ENCODE peak calls at places on chromosomes 2 and 18, in six cellular contexts. One of them, this sample, is unnamed.

GRCh38 chr18:58965930-58966662 is 101.4 kb downstream of the ZNF532 start:
- DNase-seq in MM.1S: peak; percentile 66
- DNase-seq in cardiac muscle cell: no peak
- DNase-seq in BJ: no peak
- DNase-seq in LNCaP clone FGC: no peak
- DNase-seq in thoracic aorta: no peak
- DNase-seq in this sample: no peak

GRCh38 chr2:28394331-28394877 is 1.7 kb downstream of the FOSL2 start:
- DNase-seq in LNCaP clone FGC: no peak
- DNase-seq in cardiac muscle cell: no peak
- DNase-seq in thoracic aorta: no peak
- DNase-seq in MM.1S: no peak
- DNase-seq in BJ: no peak
- DNase-seq in this sample: no peak

GRCh38 chr18:62070306-62070705 is 116.5 kb downstream of the PIGN start:
- DNase-seq in cardiac muscle cell: no peak
- DNase-seq in MM.1S: no peak
- DNase-seq in LNCaP clone FGC: no peak
- DNase-seq in BJ: no peak
- DNase-seq in thoracic aorta: no peak
- DNase-seq in this sample: no peak

GRCh38 chr2:221443631-221444030 is 128.5 kb downstream of the EPHA4 start:
- DNase-seq in MM.1S: no peak
- DNase-seq in BJ: no peak
- DNase-seq in cardiac muscle cell: no peak
- DNase-seq in thoracic aorta: no peak
- DNase-seq in LNCaP clone FGC: no peak
- DNase-seq in this sample: no peak

GRCh38 chr2:203744091-203744490 is 37.7 kb downstream of the CD28 start:
- DNase-seq in cardiac muscle cell: no peak
- DNase-seq in LNCaP clone FGC: no peak
- DNase-seq in MM.1S: no peak
- DNase-seq in BJ: no peak
- DNase-seq in thoracic aorta: no peak
- DNase-seq in this sample: no peak

GRCh38 chr18:12855886-12856285 is 28.2 kb downstream of the PTPN2 start:
- DNase-seq in thoracic aorta: no peak
- DNase-seq in LNCaP clone FGC: no peak
- DNase-seq in cardiac muscle cell: no peak
- DNase-seq in MM.1S: no peak
- DNase-seq in BJ: no peak
- DNase-seq in this sample: no peak

GRCh38 chr18:13614701-13615288 is 111.6 kb downstream of the FAM210A start:
- DNase-seq in MM.1S: no peak
- DNase-seq in thoracic aorta: no peak
- DNase-seq in LNCaP clone FGC: no peak
- DNase-seq in cardiac muscle cell: no peak
- DNase-seq in BJ: no peak
- DNase-seq in this sample: peak; percentile 45

GRCh38 chr2:24881158-24881557 is 38.9 kb downstream of the ADCY3 start:
- DNase-seq in MM.1S: no peak
- DNase-seq in cardiac muscle cell: no peak
- DNase-seq in BJ: no peak
- DNase-seq in LNCaP clone FGC: no peak
- DNase-seq in thoracic aorta: no peak
- DNase-seq in this sample: no peak

GRCh38 chr2:43045866-43046265 is 180.5 kb downstream of the ZFP36L2 start:
- DNase-seq in BJ: no peak
- DNase-seq in MM.1S: no peak
- DNase-seq in cardiac muscle cell: no peak
- DNase-seq in LNCaP clone FGC: no peak
- DNase-seq in thoracic aorta: no peak
- DNase-seq in this sample: no peak

GRCh38 chr2:43041167-43041566 is 185.2 kb downstream of the ZFP36L2 start:
- DNase-seq in BJ: no peak
- DNase-seq in MM.1S: no peak
- DNase-seq in LNCaP clone FGC: no peak
- DNase-seq in cardiac muscle cell: no peak
- DNase-seq in thoracic aorta: no peak
- DNase-seq in this sample: no peak

GRCh38 chr2:43041661-43042360 is 184.6 kb downstream of the ZFP36L2 start:
- DNase-seq in BJ: peak; percentile 89
- DNase-seq in cardiac muscle cell: peak; percentile 48
- DNase-seq in MM.1S: no peak
- DNase-seq in LNCaP clone FGC: no peak
- DNase-seq in thoracic aorta: peak; percentile 71
- DNase-seq in this sample: no peak

GRCh38 chr2:43044093-43044614 is 182.3 kb downstream of the ZFP36L2 start:
- DNase-seq in LNCaP clone FGC: no peak
- DNase-seq in MM.1S: no peak
- DNase-seq in BJ: no peak
- DNase-seq in cardiac muscle cell: no peak
- DNase-seq in thoracic aorta: no peak
- DNase-seq in this sample: no peak

GRCh38 chr2:43043471-43043870 is 182.9 kb downstream of the ZFP36L2 start:
- DNase-seq in LNCaP clone FGC: no peak
- DNase-seq in thoracic aorta: no peak
- DNase-seq in BJ: no peak
- DNase-seq in cardiac muscle cell: no peak
- DNase-seq in MM.1S: no peak
- DNase-seq in this sample: no peak
- TF ChIP-seq CTCF in LNCaP clone FGC: no peak
- TF ChIP-seq CTCF in thoracic aorta: no peak
- TF ChIP-seq CTCF in BJ: no peak
- TF ChIP-seq CTCF in cardiac muscle cell: no peak
- TF ChIP-seq CTCF in MM.1S: no peak
- TF ChIP-seq CTCF in this sample: no peak

GRCh38 chr2:37809525-37809924 is 115.6 kb upstream of the RMDN2 start:
- DNase-seq in thoracic aorta: no peak
- DNase-seq in cardiac muscle cell: peak; percentile 46
- DNase-seq in LNCaP clone FGC: no peak
- DNase-seq in MM.1S: no peak
- DNase-seq in BJ: no peak
- DNase-seq in this sample: no peak
- TF ChIP-seq CTCF in thoracic aorta: peak; percentile 45
- TF ChIP-seq CTCF in cardiac muscle cell: peak; percentile 70
- TF ChIP-seq CTCF in LNCaP clone FGC: peak; percentile 40
- TF ChIP-seq CTCF in MM.1S: peak; percentile 41
- TF ChIP-seq CTCF in BJ: peak; percentile 57
- TF ChIP-seq CTCF in this sample: no peak

DNA sequence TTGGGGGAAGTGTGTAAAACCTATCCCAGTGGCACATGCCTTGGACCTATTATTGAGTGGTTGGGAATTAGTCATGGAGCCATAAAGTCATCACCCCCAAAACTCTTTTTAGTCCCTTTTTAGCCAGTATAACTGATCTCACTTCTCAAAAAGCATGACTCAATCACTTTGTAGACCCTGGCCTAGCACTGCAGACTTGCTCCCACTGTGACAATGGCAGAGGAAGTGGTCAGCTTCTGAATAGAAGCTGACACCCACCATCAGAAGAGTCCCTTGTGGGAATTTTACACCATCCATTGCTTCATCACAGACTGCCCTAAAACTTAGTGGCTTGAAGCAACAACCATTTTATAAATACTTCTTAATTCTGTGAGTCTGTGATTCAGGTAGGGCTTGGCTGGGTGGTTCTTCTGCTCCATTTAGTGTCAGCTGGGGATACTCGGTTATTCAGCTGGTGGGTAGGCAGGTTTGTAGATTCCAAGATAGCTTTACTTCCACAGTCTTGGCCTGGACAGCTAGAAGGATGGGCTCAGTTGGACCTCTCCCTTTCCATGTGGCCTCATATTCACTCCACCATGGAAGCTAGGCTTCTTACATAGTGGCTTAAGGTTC is 10.8 kb upstream of the ITGA6 start:
- DNase-seq in thoracic aorta: no peak
- DNase-seq in BJ: no peak
- DNase-seq in LNCaP clone FGC: no peak
- DNase-seq in cardiac muscle cell: no peak
- DNase-seq in MM.1S: no peak
- DNase-seq in this sample: no peak
- TF ChIP-seq CTCF in thoracic aorta: no peak
- TF ChIP-seq CTCF in BJ: no peak
- TF ChIP-seq CTCF in LNCaP clone FGC: no peak
- TF ChIP-seq CTCF in cardiac muscle cell: no peak
- TF ChIP-seq CTCF in MM.1S: no peak
- TF ChIP-seq CTCF in this sample: no peak

DNA sequence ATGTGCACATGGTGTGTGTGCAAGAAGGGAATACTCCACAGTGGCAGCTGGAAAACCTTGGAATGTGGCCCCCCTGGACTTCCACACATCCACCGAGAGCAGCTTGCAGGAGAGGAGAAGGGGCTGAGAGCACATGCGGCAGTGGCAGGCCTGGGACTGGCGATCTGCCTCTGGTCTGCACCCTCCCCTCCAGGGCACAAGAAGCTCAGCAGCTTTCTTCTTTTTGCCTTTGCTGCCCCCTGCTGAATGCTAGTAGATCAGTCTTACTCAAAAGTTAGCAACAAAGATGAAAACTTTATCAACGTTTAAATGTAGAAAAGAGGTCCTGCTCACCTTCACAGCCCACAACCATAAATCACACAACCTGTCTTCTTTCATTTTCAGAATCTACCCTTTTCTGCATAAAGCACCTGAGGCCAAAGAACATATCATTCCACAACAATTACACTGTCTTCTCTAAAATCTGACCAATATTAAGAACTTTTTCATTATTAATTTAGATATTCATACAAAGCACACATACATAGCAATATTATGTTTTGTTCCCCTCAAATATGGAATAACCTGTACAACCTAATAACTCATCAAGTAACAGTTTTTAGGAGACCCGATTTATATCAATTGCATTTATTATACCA is 34.6 kb downstream of the TGFBRAP1 start:
- DNase-seq in cardiac muscle cell: peak; percentile 78
- DNase-seq in BJ: peak; percentile 17
- DNase-seq in thoracic aorta: no peak
- DNase-seq in MM.1S: peak; percentile 62
- DNase-seq in LNCaP clone FGC: peak; percentile 57
- DNase-seq in this sample: peak; percentile 61
- TF ChIP-seq CTCF in cardiac muscle cell: peak; percentile 72
- TF ChIP-seq CTCF in BJ: peak; percentile 70
- TF ChIP-seq CTCF in thoracic aorta: no peak
- TF ChIP-seq CTCF in MM.1S: peak; percentile 62
- TF ChIP-seq CTCF in LNCaP clone FGC: peak; percentile 63
- TF ChIP-seq CTCF in this sample: peak; percentile 39

DNA sequence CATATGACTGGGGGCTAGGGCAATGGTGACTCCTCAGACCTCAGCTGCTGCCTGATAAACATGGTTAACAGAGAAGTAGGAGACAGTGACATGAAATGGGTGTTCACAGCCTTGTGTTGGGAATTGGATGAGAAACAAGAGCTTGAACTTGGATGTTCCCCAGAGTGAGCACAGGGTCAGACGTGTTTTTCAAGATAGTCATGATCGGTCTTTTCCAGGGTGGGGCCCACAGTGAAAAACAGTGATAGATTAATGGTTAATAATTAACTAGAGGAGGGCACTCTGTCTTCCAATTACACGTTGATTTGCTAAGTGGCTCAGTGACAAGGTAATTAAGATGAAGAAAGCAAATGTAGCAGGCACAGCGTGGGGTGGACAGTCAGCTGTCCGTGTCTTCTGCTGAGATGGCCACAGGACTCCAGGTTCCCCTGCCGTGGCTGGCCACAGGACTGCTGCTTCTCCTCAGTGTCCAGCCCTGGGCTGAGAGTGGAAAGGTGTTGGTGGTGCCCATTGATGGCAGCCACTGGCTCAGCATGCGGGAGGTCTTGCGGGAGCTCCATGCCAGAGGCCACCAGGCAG is at the start of gene UGT1A3:
- DNase-seq in thoracic aorta: no peak
- DNase-seq in LNCaP clone FGC: no peak
- DNase-seq in MM.1S: no peak
- DNase-seq in BJ: no peak
- DNase-seq in cardiac muscle cell: no peak
- DNase-seq in this sample: no peak
- TF ChIP-seq CTCF in thoracic aorta: no peak
- TF ChIP-seq CTCF in LNCaP clone FGC: no peak
- TF ChIP-seq CTCF in MM.1S: no peak
- TF ChIP-seq CTCF in BJ: no peak
- TF ChIP-seq CTCF in cardiac muscle cell: no peak
- TF ChIP-seq CTCF in this sample: no peak

GRCh38 chr2:19543271-19544019 is 185.0 kb upstream of the OSR1 start:
- DNase-seq in BJ: no peak
- DNase-seq in cardiac muscle cell: no peak
- DNase-seq in thoracic aorta: no peak
- DNase-seq in MM.1S: no peak
- DNase-seq in LNCaP clone FGC: no peak
- DNase-seq in this sample: no peak

GRCh38 chr2:19540739-19541503 is 182.5 kb upstream of the OSR1 start:
- DNase-seq in cardiac muscle cell: no peak
- DNase-seq in MM.1S: peak; percentile 77
- DNase-seq in LNCaP clone FGC: no peak
- DNase-seq in BJ: peak; percentile 86
- DNase-seq in thoracic aorta: no peak
- DNase-seq in this sample: no peak

GRCh38 chr2:19544020-19544383 is 185.6 kb upstream of the OSR1 start:
- DNase-seq in cardiac muscle cell: no peak
- DNase-seq in LNCaP clone FGC: no peak
- DNase-seq in MM.1S: no peak
- DNase-seq in BJ: no peak
- DNase-seq in thoracic aorta: no peak
- DNase-seq in this sample: no peak

GRCh38 chr2:19542796-19543195 is 184.4 kb upstream of the OSR1 start:
- DNase-seq in MM.1S: no peak
- DNase-seq in BJ: no peak
- DNase-seq in thoracic aorta: no peak
- DNase-seq in cardiac muscle cell: no peak
- DNase-seq in LNCaP clone FGC: no peak
- DNase-seq in this sample: no peak

GRCh38 chr2:19541884-19542283 is 183.5 kb upstream of the OSR1 start:
- DNase-seq in MM.1S: no peak
- DNase-seq in thoracic aorta: no peak
- DNase-seq in BJ: no peak
- DNase-seq in cardiac muscle cell: no peak
- DNase-seq in LNCaP clone FGC: no peak
- DNase-seq in this sample: no peak
- TF ChIP-seq CTCF in MM.1S: no peak
- TF ChIP-seq CTCF in thoracic aorta: no peak
- TF ChIP-seq CTCF in BJ: no peak
- TF ChIP-seq CTCF in cardiac muscle cell: no peak
- TF ChIP-seq CTCF in LNCaP clone FGC: no peak
- TF ChIP-seq CTCF in this sample: no peak

This sample was measured in GM13976.